ENCODE peak calls at places on chromosomes 13 and 19, in four cellular contexts. Y, H, B and C are unnamed samples.

GRCh38 chr19:50190439-50190891 is 13.0 kb upstream of the MYH14 start:
- DNase-seq in B (no peak), Y (peak), H (no peak), C (peak)

GRCh38 chr13:102286326-102286725 is 115.5 kb downstream of the FGF14 start:
- DNase-seq in B (no peak), H (no peak), Y (no peak), C (no peak)

GRCh38 chr19:46221981-46222610 is 7.4 kb upstream of the IGFL1 start:
- DNase-seq in H (peak), Y (no peak), B (no peak), C (no peak)

GRCh38 chr13:110044521-110045200 is 258.3 kb upstream of the IRS2 start:
- DNase-seq in Y (no peak), B (no peak), H (peak), C (no peak)

GRCh38 chr13:114118763-114119123 is 13.7 kb downstream of the RASA3 start:
- DNase-seq in B (no peak), Y (no peak), H (no peak), C (no peak)

GRCh38 chr13:41833201-41833600 is 127.7 kb downstream of the VWA8 start:
- DNase-seq in Y (no peak), H (no peak), B (no peak), C (no peak)

GRCh38 chr19:33133438-33134031 is 1.6 kb downstream of the WDR88 start:
- DNase-seq in B (no peak), H (peak), Y (no peak), C (no peak)

GRCh38 chr13:113862766-113863510 is 938 bp downstream of the GAS6 start:
- DNase-seq in B (no peak), H (peak), Y (peak), C (peak)

GRCh38 chr13:98921786-98922185 is 56.1 kb downstream of the DOCK9 start:
- DNase-seq in Y (no peak), H (no peak), B (peak), C (no peak)

GRCh38 chr19:30686252-30686762 is 314.1 kb downstream of the ZNF536 start:
- DNase-seq in B (no peak), Y (no peak), H (peak), C (no peak)

GRCh38 chr19:46783670-46784069 is 4.7 kb downstream of the SLC1A5 start:
- DNase-seq in H (no peak), B (no peak), Y (no peak), C (no peak)

GRCh38 chr19:1274081-1274851 is 1.1 kb upstream of the FAM174C start:
- DNase-seq in Y (no peak), B (no peak), H (no peak), C (no peak)

GRCh38 chr13:49828452-49828851 is 36.0 kb upstream of the KPNA3 start:
- DNase-seq in Y (no peak), B (no peak), H (peak), C (no peak)

GRCh38 chr19:56085571-56086275 is 35.4 kb downstream of the ZNF787 start:
- DNase-seq in H (no peak), B (no peak), Y (no peak), C (no peak)

GRCh38 chr19:19805480-19805879 is 16.1 kb downstream of the ZNF506 start:
- DNase-seq in Y (no peak), B (no peak), H (no peak), C (no peak)

GRCh38 chr19:47444388-47444821 is 25.1 kb upstream of the MEIS3 start:
- DNase-seq in H (peak), B (no peak), Y (no peak), C (no peak)

GRCh38 chr13:113456116-113456702 is 2.9 kb upstream of the ADPRHL1 start:
- DNase-seq in Y (no peak), B (no peak), H (no peak), C (no peak)

GRCh38 chr13:38223093-38223492 is 126.6 kb upstream of the UFM1 start:
- DNase-seq in Y (no peak), H (peak), B (no peak), C (no peak)

GRCh38 chr19:2061093-2061935 is 10.3 kb upstream of the MKNK2 start:
- DNase-seq in H (peak), Y (peak), B (peak), C (peak)

GRCh38 chr19:15249912-15250634 is 17.8 kb upstream of the EPHX3 start:
- DNase-seq in B (no peak), H (no peak), Y (peak), C (no peak)

GRCh38 chr13:23159587-23160240 is 21.1 kb upstream of the SGCG start:
- DNase-seq in H (peak), Y (no peak), B (no peak), C (no peak)

GRCh38 chr19:33302974-33303790 is 848 bp upstream of the CEBPA start:
- DNase-seq in Y (no peak), B (no peak), H (peak), C (peak)

GRCh38 chr13:76853481-76853880 is 32.7 kb downstream of the KCTD12 start:
- DNase-seq in B (no peak), Y (no peak), H (no peak), C (no peak)